ENCODE peak calls at places on chromosomes 6 and 20, in six cellular contexts. E is GM12878, V is H1, W is K562, S is HCT116, A is HepG2. Q is an unnamed sample.

GRCh38 chr6:4059115-4059777 is 19.7 kb downstream of the FAM217A start:
- DNase-seq in A (peak; percentile 76), V (peak; percentile 9), E (no peak), W (peak; percentile 72), S (no peak), Q (no peak)

GRCh38 chr6:28940294-28940858 is 16.6 kb upstream of the TRIM27 start:
- DNase-seq in E (peak; percentile 37), W (peak; percentile 70), A (peak; percentile 43), V (peak; percentile 50), S (no peak), Q (peak; percentile 88)

GRCh38 chr20:23967616-23967979 is 21.0 kb downstream of the GGTLC1 start:
- DNase-seq in V (no peak), E (no peak), W (no peak), S (no peak), A (no peak), Q (no peak)

GRCh38 chr20:17377222-17377621 is 150.4 kb downstream of the PCSK2 start:
- DNase-seq in S (no peak), W (no peak), E (no peak), V (no peak), A (no peak), Q (no peak)

GRCh38 chr6:119865466-119866350 is 516.1 kb upstream of the MAN1A1 start:
- DNase-seq in W (no peak), V (no peak), A (no peak), S (no peak), E (no peak), Q (no peak)

GRCh38 chr6:12935637-12936036 is 219.1 kb downstream of the PHACTR1 start:
- DNase-seq in W (no peak), E (no peak), S (no peak), V (no peak), A (no peak), Q (no peak)

GRCh38 chr6:17035994-17036393 is 65.9 kb upstream of the STMND1 start:
- DNase-seq in E (no peak), W (no peak), V (no peak), S (no peak), A (no peak), Q (no peak)

GRCh38 chr6:156862711-156863110 is 85.5 kb downstream of the ARID1B start:
- DNase-seq in S (no peak), E (no peak), W (no peak), V (no peak), A (no peak), Q (no peak)

GRCh38 chr20:17928211-17928611 is 40.4 kb downstream of the SNX5 start:
- DNase-seq in W (no peak), S (no peak), A (no peak), E (no peak), V (no peak), Q (no peak)

GRCh38 chr6:79413562-79414002 is 123.6 kb downstream of the LCA5 start:
- DNase-seq in V (no peak), W (no peak), E (no peak), S (no peak), A (no peak), Q (peak; percentile 9)

GRCh38 chr6:130928993-130929678 is 101.9 kb downstream of the SMLR1 start:
- DNase-seq in A (no peak), S (no peak), E (no peak), V (no peak), W (no peak), Q (no peak)

GRCh38 chr6:56759521-56759920 is 116.8 kb upstream of the DST start:
- DNase-seq in V (no peak), S (no peak), W (no peak), A (no peak), E (no peak), Q (no peak)

GRCh38 chr6:75431379-75431778 is 62.2 kb downstream of the FILIP1 start:
- DNase-seq in E (no peak), S (no peak), V (no peak), W (no peak), A (no peak), Q (no peak)

GRCh38 chr6:11386726-11387125 is 150.8 kb upstream of the TMEM170B start:
- DNase-seq in E (no peak), V (no peak), S (no peak), A (peak; percentile 31), W (no peak), Q (no peak)

GRCh38 chr6:52417675-52418111 is 2.4 kb upstream of the EFHC1 start:
- DNase-seq in V (no peak), W (peak; percentile 43), A (peak; percentile 48), S (no peak), E (no peak), Q (no peak)

GRCh38 chr6:160088069-160088773 is 33.4 kb upstream of the SLC22A1 start:
- DNase-seq in V (no peak), W (peak; percentile 52), S (peak; percentile 4), E (no peak), A (peak; percentile 33), Q (peak; percentile 39)

GRCh38 chr20:44745560-44746366 is at the start of gene KCNK15:
- DNase-seq in W (peak; percentile 41), E (no peak), S (no peak), V (no peak), A (no peak), Q (no peak)

GRCh38 chr6:16799279-16800193 is 38.3 kb upstream of the ATXN1 start:
- DNase-seq in S (no peak), A (peak; percentile 74), E (no peak), V (no peak), W (no peak), Q (no peak)

GRCh38 chr6:134074151-134074712 is 21.8 kb upstream of the SLC2A12 start:
- DNase-seq in W (no peak), V (peak; percentile 72), E (no peak), S (no peak), A (peak; percentile 9), Q (no peak)
- TF ChIP-seq JUND in W (no peak), V (no peak), E (no peak), S (no peak), A (no peak), Q (no peak)

DNA sequence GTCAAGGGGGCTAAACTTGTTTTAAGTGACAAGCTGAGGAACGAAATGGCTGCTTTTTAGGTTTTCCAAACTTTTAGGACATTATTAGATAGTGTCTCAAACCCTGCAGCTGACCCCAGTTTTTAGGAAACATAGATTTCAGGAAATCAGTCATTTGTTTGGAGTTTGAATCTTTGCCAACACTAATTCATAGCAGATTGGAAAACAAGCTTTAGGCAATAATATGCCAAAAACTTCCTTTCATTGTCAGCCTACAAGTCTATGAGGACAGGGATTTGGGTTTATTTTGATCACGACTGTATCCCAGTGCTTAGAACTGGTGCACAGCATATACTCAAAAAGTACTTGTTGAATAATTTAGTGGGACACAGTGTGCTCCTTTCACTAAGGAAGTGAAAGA is 123.2 kb downstream of the TINAG start:
- DNase-seq in A (no peak), W (no peak), E (no peak), S (no peak), V (no peak), Q (no peak)
- TF ChIP-seq JUND in A (no peak), W (no peak), E (no peak), S (no peak), V (no peak), Q (no peak)

GRCh38 chr20:46242390-46242789 is 65.9 kb downstream of the CDH22 start:
- DNase-seq in V (no peak), W (no peak), E (no peak), A (no peak), S (no peak), Q (no peak)

GRCh38 chr20:46240065-46240464 is 68.2 kb downstream of the CDH22 start:
- DNase-seq in W (no peak), A (no peak), V (no peak), S (no peak), E (no peak), Q (no peak)

GRCh38 chr20:46240881-46241280 is 67.4 kb downstream of the CDH22 start:
- DNase-seq in A (no peak), V (no peak), E (no peak), W (no peak), S (no peak), Q (no peak)

GRCh38 chr20:46246527-46246926 is 61.8 kb downstream of the CDH22 start:
- DNase-seq in W (no peak), S (no peak), E (no peak), A (no peak), V (no peak), Q (no peak)

DNA sequence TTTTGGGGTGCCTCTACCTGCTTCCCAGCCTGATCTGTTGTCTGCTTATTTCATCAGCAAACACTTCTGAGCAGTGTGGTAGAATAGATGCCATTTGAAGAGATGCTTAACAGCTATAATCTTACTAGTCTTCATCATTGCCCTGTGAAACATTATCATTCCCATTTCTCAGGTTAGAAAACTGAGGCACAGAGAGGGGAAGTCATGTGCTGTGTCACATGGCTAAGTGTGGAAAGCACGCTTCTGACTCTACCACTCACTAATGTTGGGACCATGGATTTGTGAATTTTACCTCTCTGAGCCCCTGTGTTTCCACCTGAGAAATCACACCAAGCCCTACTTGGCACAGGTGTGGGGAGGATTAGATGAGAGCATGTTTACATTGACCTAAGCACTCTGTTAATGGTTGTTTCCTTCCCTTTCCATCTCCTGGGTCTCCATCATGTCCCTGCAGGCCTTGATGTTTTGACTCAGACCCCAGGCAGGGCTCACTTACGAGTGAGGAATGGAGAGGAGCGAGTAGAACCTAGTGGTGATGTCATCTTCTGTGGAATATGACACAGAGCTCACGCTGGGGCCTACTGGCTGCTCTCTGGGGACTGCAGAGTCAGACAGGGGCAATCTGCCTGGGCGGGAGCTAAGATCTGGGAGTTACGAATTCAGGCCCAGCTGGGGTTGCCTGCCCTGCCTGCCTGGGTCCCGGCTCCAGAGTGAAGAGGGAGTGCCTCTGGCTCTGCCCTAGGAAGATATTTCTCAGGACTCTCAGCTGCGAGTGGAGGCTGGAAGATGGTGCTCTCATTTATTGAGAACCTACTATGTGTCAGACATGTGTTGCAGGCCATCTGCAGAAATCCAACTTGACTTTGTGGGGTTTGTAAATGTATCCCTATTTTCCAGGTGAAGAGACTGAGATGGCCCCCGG is 64.3 kb downstream of the CDH22 start:
- DNase-seq in E (no peak), W (no peak), S (no peak), A (no peak), V (no peak), Q (no peak)
- TF ChIP-seq JUND in E (no peak), W (no peak), S (no peak), A (no peak), V (no peak), Q (no peak)

GRCh38 chr20:2005831-2006426 is 12.1 kb upstream of the PDYN start:
- DNase-seq in S (peak; percentile 15), E (no peak), W (peak; percentile 39), V (peak; percentile 36), A (peak; percentile 78), Q (peak; percentile 88)

GRCh38 chr20:2002365-2002764 is 8.5 kb upstream of the PDYN start:
- DNase-seq in S (no peak), V (no peak), E (no peak), A (no peak), W (no peak), Q (no peak)

GRCh38 chr20:2004171-2004570 is 10.3 kb upstream of the PDYN start:
- DNase-seq in A (no peak), E (no peak), S (no peak), V (no peak), W (no peak), Q (no peak)

GRCh38 chr20:2006452-2007381 is 12.9 kb upstream of the PDYN start:
- DNase-seq in A (peak; percentile 46), W (peak; percentile 46), V (no peak), E (no peak), S (peak; percentile 19), Q (no peak)

GRCh38 chr20:2005359-2005758 is 11.5 kb upstream of the PDYN start:
- DNase-seq in S (no peak), W (no peak), V (no peak), E (no peak), A (no peak), Q (no peak)
- TF ChIP-seq JUND in S (no peak), W (no peak), V (no peak), E (no peak), A (no peak), Q (no peak)

GRCh38 chr6:31706599-31706998 is at the start of gene LY6G6F:
- DNase-seq in S (no peak), V (no peak), A (no peak), E (no peak), W (peak; percentile 65), Q (no peak)
- TF ChIP-seq JUND in S (no peak), V (no peak), A (no peak), E (no peak), W (no peak), Q (no peak)

Q was measured in T47D.